ENCODE peak calls at places on chromosomes 11 and 22, in nine cellular contexts. U is CD4-positive, alpha-beta T cell; G is astrocyte; N is spleen; H is cardiac muscle cell; B is GM06990; X is AG04450; Y is dorsolateral prefrontal cortex; F is fibroblast of lung. E is an unnamed sample.

GRCh38 chr22:38503021-38503420 is 3.1 kb downstream of the DDX17 start:
- DNase-seq in U (no peak), G (no peak), N (no peak), H (no peak), B (no peak), X (no peak), Y (no peak), F (no peak), E (no peak)

GRCh38 chr22:16866167-16866566 is 41.0 kb upstream of the XKR3 start:
- DNase-seq in U (no peak), G (no peak), N (no peak), H (no peak), B (no peak), X (no peak), Y (no peak), F (no peak), E (no peak)

GRCh38 chr11:45941285-45941684 is 18.8 kb downstream of the LARGE2 start:
- DNase-seq in U (no peak), G (no peak), N (no peak), H (no peak), B (no peak), X (no peak), Y (no peak), F (no peak), E (no peak)

GRCh38 chr11:111782109-111782784 is 16.1 kb upstream of the PPP2R1B start:
- DNase-seq in U (no peak), G (no peak), N (no peak), H (no peak), B (no peak), X (no peak), Y (no peak), F (no peak), E (no peak)

GRCh38 chr11:126411971-126412381 is 56.5 kb downstream of the ST3GAL4 start:
- DNase-seq in U (no peak), G (no peak), N (peak; percentile 41), H (peak; percentile 36), B (no peak), X (no peak), Y (no peak), F (no peak), E (no peak)

GRCh38 chr22:27115816-27116256 is 458.4 kb downstream of the MIAT start:
- DNase-seq in U (no peak), G (peak; percentile 96), N (no peak), H (no peak), B (no peak), X (no peak), Y (no peak), F (no peak), E (no peak)

GRCh38 chr22:36221799-36222751 is 17.3 kb downstream of the APOL2 start:
- DNase-seq in U (peak; percentile 37), G (peak; percentile 40), N (peak; percentile 85), H (peak; percentile 70), B (no peak), X (no peak), Y (no peak), F (peak; percentile 48), E (no peak)

GRCh38 chr11:47914743-47915142 is 65.6 kb upstream of the PTPRJ start:
- DNase-seq in U (no peak), G (no peak), N (no peak), H (no peak), B (no peak), X (no peak), Y (no peak), F (no peak), E (no peak)

GRCh38 chr11:115504279-115505158 is at the start of gene CADM1:
- DNase-seq in U (peak; percentile 66), G (peak; percentile 90), N (peak; percentile 92), H (peak; percentile 98), B (peak; percentile 64), X (peak; percentile 87), Y (peak; percentile 99), F (peak; percentile 90), E (peak; percentile 71)

GRCh38 chr11:112455791-112456190 is 195.1 kb upstream of the PLET1 start:
- DNase-seq in U (no peak), G (no peak), N (no peak), H (no peak), B (no peak), X (no peak), Y (no peak), F (peak; percentile 14), E (no peak)

GRCh38 chr11:92226331-92227232 is 2.0 kb downstream of the FAT3 start:
- DNase-seq in U (no peak), G (peak; percentile 6), N (no peak), H (peak; percentile 62), B (no peak), X (no peak), Y (peak; percentile 61), F (peak; percentile 17), E (no peak)

GRCh38 chr11:111586305-111586915 is 15.8 kb upstream of the SIK2 start:
- DNase-seq in U (peak; percentile 11), G (peak; percentile 40), N (no peak), H (peak; percentile 49), B (no peak), X (no peak), Y (no peak), F (peak; percentile 66), E (no peak)

GRCh38 chr11:7600205-7600775 is 73.0 kb downstream of the CYB5R2 start:
- DNase-seq in U (no peak), G (no peak), N (no peak), H (no peak), B (no peak), X (peak; percentile 42), Y (peak; percentile 70), F (peak; percentile 75), E (no peak)

GRCh38 chr22:35315855-35316745 is 16.4 kb downstream of the TOM1 start:
- DNase-seq in U (no peak), G (no peak), N (peak; percentile 64), H (no peak), B (no peak), X (no peak), Y (peak; percentile 22), F (no peak), E (no peak)

GRCh38 chr11:95908826-95909225 is 15.1 kb downstream of the MTMR2 start:
- DNase-seq in U (no peak), G (peak; percentile 49), N (no peak), H (no peak), B (no peak), X (no peak), Y (no peak), F (peak; percentile 37), E (no peak)

GRCh38 chr11:134046681-134047449 is 22.0 kb upstream of the JAM3 start:
- DNase-seq in U (no peak), G (no peak), N (no peak), H (no peak), B (no peak), X (no peak), Y (no peak), F (no peak), E (no peak)

GRCh38 chr22:25838960-25839741 is 97.2 kb downstream of the MYO18B start:
- DNase-seq in U (no peak), G (no peak), N (no peak), H (no peak), B (no peak), X (no peak), Y (no peak), F (no peak), E (no peak)

GRCh38 chr22:23547818-23548500 is 32.1 kb downstream of the IGLL1 start:
- DNase-seq in U (no peak), G (no peak), N (peak; percentile 34), H (no peak), B (no peak), X (no peak), Y (peak; percentile 35), F (no peak), E (no peak)

GRCh38 chr11:117786099-117786870 is 10.7 kb downstream of the DSCAML1 start:
- DNase-seq in U (no peak), G (no peak), N (no peak), H (no peak), B (no peak), X (no peak), Y (no peak), F (no peak), E (no peak)

DNA sequence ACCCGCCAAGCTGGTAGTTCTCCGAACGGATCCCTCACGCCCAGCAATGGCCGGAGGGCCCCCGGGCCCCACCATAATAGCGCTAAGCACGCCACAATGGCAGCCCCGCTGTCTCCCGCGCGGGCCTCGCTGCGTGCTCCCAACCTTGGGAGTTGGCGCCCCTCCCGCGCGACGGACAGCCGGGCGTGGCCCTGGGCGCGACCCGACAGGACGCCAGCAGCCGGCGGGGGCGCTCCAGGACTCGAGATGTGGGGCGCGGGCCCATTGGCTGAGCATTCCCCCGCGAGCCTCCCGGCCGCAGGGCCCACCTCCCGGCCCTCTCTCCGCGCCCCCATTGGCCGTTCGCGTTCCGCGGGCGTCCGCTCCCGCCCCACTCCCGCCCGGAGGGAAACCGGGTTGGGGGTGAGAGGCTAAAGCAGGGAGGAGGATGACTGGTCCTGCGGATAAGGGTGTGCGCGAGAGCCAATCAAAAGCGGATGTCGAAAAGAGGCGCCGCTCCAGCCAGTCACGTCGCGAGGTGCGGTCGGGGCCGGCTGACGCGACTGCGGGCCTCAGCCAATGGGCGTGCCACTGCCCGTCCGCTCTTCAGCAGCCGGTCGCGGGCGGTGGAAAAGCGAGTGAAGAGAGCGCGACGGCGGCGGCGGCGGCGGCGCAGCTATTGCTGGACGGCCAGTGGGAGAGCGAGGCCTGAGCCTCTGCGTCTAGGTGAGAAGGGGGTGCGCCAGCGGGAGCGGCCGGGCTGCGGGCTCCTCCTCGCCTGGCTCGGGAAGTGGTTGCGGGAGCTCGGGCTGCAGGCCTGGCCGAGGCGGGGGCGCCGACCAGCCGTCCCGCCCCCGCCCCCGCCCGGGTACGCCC is at the start of gene FAR1:
- DNase-seq in U (peak; percentile 96), G (peak; percentile 99), N (peak; percentile 100), H (peak; percentile 98), B (peak; percentile 100), X (peak; percentile 98), Y (peak; percentile 99), F (peak; percentile 99), E (peak; percentile 67)
- TF ChIP-seq CTCF in U (peak; percentile 70), G (peak; percentile 14), N (peak; percentile 81), H (peak; percentile 63), B (peak; percentile 43), X (peak; percentile 47), Y (peak; percentile 81), F (peak; percentile 19), E (peak; percentile 41)

GRCh38 chr11:108135845-108136599 is 14.7 kb downstream of the ACAT1 start:
- DNase-seq in U (peak; percentile 7), G (peak; percentile 23), N (no peak), H (no peak), B (no peak), X (no peak), Y (no peak), F (peak; percentile 37), E (no peak)
- TF ChIP-seq CTCF in U (peak; percentile 23), G (peak; percentile 6), N (no peak), H (peak; percentile 25), B (peak; percentile 40), X (no peak), Y (no peak), F (peak; percentile 16), E (peak; percentile 24)

GRCh38 chr11:64598106-64598796 is 7.2 kb downstream of the SLC22A12 start:
- DNase-seq in U (no peak), G (no peak), N (peak; percentile 42), H (no peak), B (no peak), X (no peak), Y (no peak), F (no peak), E (no peak)
- TF ChIP-seq CTCF in U (no peak), G (no peak), N (no peak), H (no peak), B (no peak), X (no peak), Y (no peak), F (no peak), E (no peak)

GRCh38 chr22:37318255-37319109 is 36.2 kb downstream of the CYTH4 start:
- DNase-seq in U (no peak), G (no peak), N (no peak), H (no peak), B (no peak), X (no peak), Y (no peak), F (no peak), E (no peak)
- TF ChIP-seq CTCF in U (no peak), G (no peak), N (no peak), H (no peak), B (no peak), X (peak; percentile 17), Y (no peak), F (peak; percentile 13), E (no peak)